ENCODE peak calls at places on chromosomes 3 and 15, in five cellular contexts. Y is tibial nerve, F is HCT116, M is neural progenitor cell, I is A549. A is an unnamed sample. For H3K4me1, the result is how much of the 10 kb centered on the place peaks cover.

GRCh38 chr3:101857279-101857678 is 8.0 kb downstream of the NFKBIZ start:
- DNase-seq in Y (no peak), F (no peak), M (no peak), I (no peak), A (no peak)

GRCh38 chr15:67072951-67073350 is 7.5 kb downstream of the SMAD3 start:
- DNase-seq in Y (no peak), F (no peak), M (no peak), I (no peak), A (no peak)

GRCh38 chr3:46864051-46864881 is 1.0 kb upstream of the MYL3 start:
- DNase-seq in Y (no peak), F (no peak), M (no peak), I (no peak), A (no peak)

GRCh38 chr3:14418259-14418658 is 15.9 kb downstream of the SLC6A6 start:
- DNase-seq in Y (no peak), F (no peak), M (no peak), I (no peak), A (no peak)

GRCh38 chr3:194592798-194593752 is 40.1 kb downstream of the TMEM44 start:
- DNase-seq in Y (no peak), F (peak), M (no peak), I (peak), A (peak)

GRCh38 chr3:13112521-13113345 is 39.5 kb upstream of the IQSEC1 start:
- DNase-seq in Y (no peak), F (no peak), M (no peak), I (no peak), A (no peak)

GRCh38 chr3:99645277-99646106 is 7.1 kb downstream of the COL8A1 start:
- DNase-seq in Y (no peak), F (peak), M (peak), I (peak), A (no peak)

GRCh38 chr3:126508539-126508938 is 9.0 kb downstream of the UROC1 start:
- DNase-seq in Y (no peak), F (peak), M (no peak), I (peak), A (no peak)

GRCh38 chr15:77575203-77575934 is 57.3 kb downstream of the LINGO1 start:
- DNase-seq in Y (no peak), F (no peak), M (no peak), I (no peak), A (no peak)

GRCh38 chr3:121834079-121834730 is 655 bp downstream of the IQCB1 start:
- DNase-seq in Y (no peak), F (no peak), M (peak), I (no peak), A (no peak)

GRCh38 chr3:120678331-120678845 is 3.7 kb downstream of the HGD start:
- DNase-seq in Y (no peak), F (no peak), M (peak), I (peak), A (no peak)

GRCh38 chr15:74403981-74404563 is 29.7 kb downstream of the SEMA7A start:
- DNase-seq in Y (no peak), F (no peak), M (no peak), I (no peak), A (no peak)

GRCh38 chr15:62209322-62209721 is 44.2 kb upstream of the C2CD4B start:
- DNase-seq in Y (no peak), F (no peak), M (no peak), I (no peak), A (no peak)

GRCh38 chr3:181493423-181493822 is 218.3 kb upstream of the SOX2 start:
- DNase-seq in Y (no peak), F (no peak), M (no peak), I (no peak), A (no peak)

GRCh38 chr3:31724681-31725080 is 192.0 kb downstream of the STT3B start:
- DNase-seq in Y (no peak), F (no peak), M (peak), I (peak), A (no peak)

GRCh38 chr15:48565560-48566482 is 79.7 kb downstream of the FBN1 start:
- DNase-seq in Y (no peak), F (no peak), M (no peak), I (peak), A (no peak)

GRCh38 chr15:48370460-48370859 is 39.2 kb downstream of the DUT start:
- DNase-seq in Y (no peak), F (no peak), M (no peak), I (no peak), A (no peak)

GRCh38 chr3:36124118-36124796 is 256.0 kb upstream of the STAC start:
- DNase-seq in Y (no peak), F (peak), M (peak), I (peak), A (no peak)

GRCh38 chr3:173513123-173513522 is 115.6 kb downstream of the NLGN1 start:
- DNase-seq in Y (no peak), F (no peak), M (no peak), I (no peak), A (no peak)

GRCh38 chr3:55484191-55484644 is 2.9 kb downstream of the WNT5A start:
- DNase-seq in Y (no peak), F (no peak), M (peak), I (no peak), A (no peak)

GRCh38 chr3:55486101-55486856 is 827 bp downstream of the WNT5A start:
- DNase-seq in Y (no peak), F (no peak), M (peak), I (no peak), A (no peak)

GRCh38 chr3:55486857-55487375 is at the start of gene WNT5A:
- DNase-seq in Y (no peak), F (no peak), M (peak), I (peak), A (no peak)

GRCh38 chr3:55484741-55485207 is 2.3 kb downstream of the WNT5A start:
- DNase-seq in Y (no peak), F (no peak), M (no peak), I (no peak), A (no peak)

GRCh38 chr3:55485208-55485791 is 1.8 kb downstream of the WNT5A start:
- DNase-seq in Y (no peak), F (no peak), M (peak), I (peak), A (no peak)
- TF ChIP-seq CTCF in Y (peak), F (no peak), M (peak), I (peak), A (peak)

DNA sequence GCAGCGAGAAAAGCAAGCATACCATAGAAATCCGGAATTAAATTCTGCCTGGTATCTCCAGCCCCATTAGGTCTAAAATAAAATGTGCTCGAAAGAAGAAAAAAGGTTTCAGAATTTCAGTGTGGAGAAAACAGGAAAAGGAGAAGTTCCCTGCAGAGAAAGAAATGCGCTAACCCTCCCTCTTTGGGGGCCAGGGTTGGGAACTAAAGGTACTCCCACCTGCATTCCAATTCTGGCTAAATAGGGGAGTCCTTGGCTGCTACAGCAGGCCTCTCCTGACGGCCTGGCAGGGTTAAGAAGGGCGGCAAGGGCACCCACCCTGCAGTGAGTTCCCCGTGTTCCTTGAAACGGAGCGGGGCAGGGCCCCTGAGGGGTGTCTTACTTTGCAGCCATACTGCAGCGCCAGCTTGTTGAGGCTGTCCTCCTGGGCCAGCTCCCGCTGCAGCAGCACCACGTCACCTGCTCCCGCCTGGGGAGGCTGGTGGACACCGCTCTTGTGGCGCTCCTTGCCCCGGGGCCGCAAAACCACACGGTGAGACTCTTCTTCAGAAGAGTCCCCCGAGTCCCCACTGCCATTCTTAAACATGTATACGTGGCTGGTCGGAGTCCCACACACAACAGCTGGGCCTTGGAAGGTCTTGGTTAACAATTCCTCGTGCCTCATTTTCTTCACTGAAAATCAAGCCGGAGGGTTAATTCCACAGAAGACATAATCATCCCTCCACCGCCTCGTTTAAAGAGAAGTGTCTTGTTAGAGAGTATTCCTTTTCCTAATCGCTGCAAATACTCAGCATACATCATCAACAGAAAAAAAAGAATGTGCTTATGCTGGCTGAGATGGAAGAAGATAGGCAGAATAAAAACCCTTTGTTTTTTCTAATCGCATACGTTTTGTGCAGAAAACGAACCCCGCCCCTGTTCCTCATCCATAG is 1.6 kb downstream of the LYSMD4 start:
- DNase-seq in Y (no peak), F (no peak), M (peak), I (no peak), A (no peak)
- H3K4me3 ChIP-seq in Y (peak), F (peak), M (peak), I (no peak), A (peak)

GRCh38 chr3:37996785-37997301 is 6.3 kb downstream of the VILL start:
- DNase-seq in Y (peak), F (peak), M (peak), I (peak), A (peak)
- H3K4me1 ChIP-seq in Y (under half), F (under half), M (under half), I (under half), A (under half)

GRCh38 chr3:9361691-9362388 is 1.0 kb upstream of the THUMPD3 start:
- DNase-seq in Y (no peak), F (no peak), M (no peak), I (no peak), A (no peak)

DNA sequence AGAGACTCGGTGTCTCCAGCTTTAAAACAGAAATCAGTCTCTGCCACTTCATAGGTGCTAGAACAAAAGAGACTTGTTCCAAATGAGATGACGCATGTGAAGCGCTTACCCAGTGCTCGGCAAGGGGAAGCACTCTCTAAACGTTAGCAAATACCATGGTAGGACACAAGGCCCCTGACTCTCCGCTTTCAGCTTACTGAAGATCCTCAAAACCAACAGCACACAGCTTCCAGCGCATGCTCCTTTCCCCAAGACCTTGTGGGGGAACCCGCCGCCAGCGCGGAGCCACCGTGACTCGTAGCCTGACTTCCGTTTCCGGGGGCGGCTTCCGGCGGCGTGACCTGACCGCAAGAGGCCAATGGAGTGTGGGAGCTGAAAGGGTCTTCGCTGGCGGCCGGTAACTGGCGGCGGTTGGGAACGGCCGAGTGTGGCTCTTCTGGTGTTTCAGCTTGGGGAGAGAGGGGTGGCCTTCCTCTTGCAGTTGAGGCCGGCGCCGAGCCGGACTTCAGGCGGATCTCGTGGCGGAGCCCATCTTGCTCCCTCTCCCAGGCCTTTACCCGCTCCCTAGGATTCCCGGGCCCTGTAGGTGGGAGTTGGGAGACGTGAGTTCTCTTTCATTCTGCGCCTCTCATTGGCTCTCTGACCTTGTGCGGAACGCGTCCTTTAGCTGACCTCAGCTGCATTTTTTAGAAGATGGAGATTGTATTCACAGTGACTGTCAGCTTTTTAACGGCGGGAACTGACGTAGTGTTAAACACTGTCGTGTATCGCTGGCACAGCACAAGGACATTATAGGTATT is at the start of gene THUMPD3:
- DNase-seq in Y (peak), F (peak), M (peak), I (peak), A (peak)
- TF ChIP-seq CTCF in Y (no peak), F (no peak), M (no peak), I (no peak), A (no peak)

GRCh38 chr3:38003371-38003816 is 12.8 kb downstream of the VILL start:
- DNase-seq in Y (peak), F (no peak), M (peak), I (peak), A (no peak)

GRCh38 chr3:38005076-38006020 is 14.8 kb downstream of the VILL start:
- DNase-seq in Y (peak), F (no peak), M (no peak), I (no peak), A (no peak)

GRCh38 chr3:38006031-38006430 is 15.4 kb downstream of the VILL start:
- DNase-seq in Y (no peak), F (no peak), M (no peak), I (no peak), A (no peak)

GRCh38 chr3:38003817-38004414 is 13.3 kb downstream of the VILL start:
- DNase-seq in Y (no peak), F (no peak), M (no peak), I (no peak), A (no peak)

DNA sequence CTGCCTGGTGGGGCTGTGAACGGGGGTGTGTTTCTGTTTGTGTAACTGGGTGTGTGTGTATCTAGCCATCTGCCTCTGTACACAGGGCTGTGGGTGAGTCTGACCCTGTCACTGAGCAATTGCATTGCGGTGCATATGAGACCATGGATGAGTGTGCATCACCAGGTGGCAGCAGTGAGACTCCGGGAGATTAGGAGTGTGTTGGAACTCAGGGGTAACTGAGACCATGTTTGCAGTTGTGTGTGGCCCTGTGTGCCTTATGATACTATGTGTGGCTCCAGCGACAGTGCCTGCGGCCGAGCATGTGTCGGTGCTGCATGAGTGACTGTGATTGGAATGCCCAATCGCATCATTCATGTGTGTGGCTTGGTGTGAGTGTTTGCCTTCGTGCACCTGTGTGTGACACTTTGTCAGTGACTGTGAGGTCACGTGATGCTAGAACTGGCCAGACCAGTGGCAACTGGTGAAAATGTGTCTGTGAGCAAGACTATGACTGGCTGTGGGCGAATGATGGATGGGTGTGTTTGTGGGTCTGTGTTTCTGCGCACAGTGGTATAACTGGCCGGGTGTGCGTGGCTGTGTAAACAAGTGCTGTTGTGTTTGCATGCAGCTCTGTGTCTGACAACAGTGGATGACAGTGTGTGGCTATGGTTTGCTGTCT is 14.0 kb downstream of the VILL start:
- DNase-seq in Y (peak), F (peak), M (peak), I (peak), A (peak)
- H3K4me3 ChIP-seq in Y (no peak), F (no peak), M (no peak), I (no peak), A (no peak)

DNA sequence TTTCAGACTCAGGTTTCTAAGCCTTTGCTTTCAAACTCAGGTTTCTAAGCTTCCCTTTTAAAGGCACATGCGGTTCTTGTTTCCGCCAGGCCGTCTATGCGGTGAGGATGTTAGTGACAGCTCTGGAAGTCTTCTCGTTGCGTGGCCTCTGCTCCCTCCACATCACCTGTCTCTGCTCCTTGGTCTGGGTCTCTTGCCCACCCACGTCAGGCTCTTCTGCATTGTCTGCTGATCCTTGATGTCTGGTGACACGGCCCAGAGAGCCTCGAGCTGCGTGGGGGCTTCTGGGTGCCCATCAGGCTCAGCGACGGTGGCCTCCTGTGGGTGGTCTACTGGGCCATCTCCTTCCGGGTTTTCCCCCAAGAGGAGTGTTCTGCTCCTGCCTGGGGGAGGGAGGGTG is 30.5 kb downstream of the KLF13 start:
- DNase-seq in Y (no peak), F (no peak), M (no peak), I (no peak), A (no peak)
- H3K4me1 ChIP-seq in Y (half or more), F (under half), M (under half), I (under half), A (under half)

DNA sequence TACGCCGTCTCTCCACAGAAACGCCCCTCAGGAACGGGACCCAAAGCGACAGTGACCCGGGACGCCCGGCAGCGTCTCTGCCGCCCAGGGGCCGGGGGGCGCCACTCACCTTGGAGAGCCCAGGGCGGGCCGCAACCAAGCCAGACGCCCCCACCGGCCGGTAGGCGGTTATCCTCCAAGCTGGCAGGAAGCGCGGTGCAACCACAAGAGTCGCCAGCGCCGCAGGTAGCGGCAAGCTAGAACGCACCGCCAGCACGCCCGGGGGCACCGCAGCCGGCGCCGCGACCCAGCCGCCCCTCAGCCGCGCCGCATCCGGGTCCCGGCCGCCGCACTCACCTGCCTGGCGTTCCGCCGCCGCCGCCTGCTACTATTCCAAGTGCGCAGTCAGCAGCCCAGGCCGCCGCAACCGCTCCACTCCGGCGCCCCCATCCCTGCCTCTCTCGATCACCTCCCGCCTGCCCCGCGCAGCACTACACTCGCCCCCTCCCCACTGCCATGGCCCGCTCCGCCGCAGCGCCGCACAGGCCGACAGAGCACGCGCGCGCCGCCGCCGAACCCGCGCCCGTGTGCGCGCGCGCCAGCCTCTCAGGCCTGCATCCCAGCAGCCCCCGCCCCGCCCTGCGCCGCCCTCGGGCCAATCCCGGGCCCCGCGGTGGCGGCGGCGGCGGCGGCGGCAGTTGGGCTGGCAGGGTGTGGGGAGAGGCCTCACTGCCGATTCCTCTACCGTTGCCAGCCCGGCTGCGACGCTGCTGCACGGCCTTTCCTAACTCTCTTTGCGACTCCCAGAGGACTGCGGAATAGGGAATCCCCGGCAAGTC is at the start of gene PIK3CB:
- DNase-seq in Y (peak), F (peak), M (peak), I (peak), A (peak)
- TF ChIP-seq CTCF in Y (peak), F (peak), M (peak), I (peak), A (no peak)

DNA sequence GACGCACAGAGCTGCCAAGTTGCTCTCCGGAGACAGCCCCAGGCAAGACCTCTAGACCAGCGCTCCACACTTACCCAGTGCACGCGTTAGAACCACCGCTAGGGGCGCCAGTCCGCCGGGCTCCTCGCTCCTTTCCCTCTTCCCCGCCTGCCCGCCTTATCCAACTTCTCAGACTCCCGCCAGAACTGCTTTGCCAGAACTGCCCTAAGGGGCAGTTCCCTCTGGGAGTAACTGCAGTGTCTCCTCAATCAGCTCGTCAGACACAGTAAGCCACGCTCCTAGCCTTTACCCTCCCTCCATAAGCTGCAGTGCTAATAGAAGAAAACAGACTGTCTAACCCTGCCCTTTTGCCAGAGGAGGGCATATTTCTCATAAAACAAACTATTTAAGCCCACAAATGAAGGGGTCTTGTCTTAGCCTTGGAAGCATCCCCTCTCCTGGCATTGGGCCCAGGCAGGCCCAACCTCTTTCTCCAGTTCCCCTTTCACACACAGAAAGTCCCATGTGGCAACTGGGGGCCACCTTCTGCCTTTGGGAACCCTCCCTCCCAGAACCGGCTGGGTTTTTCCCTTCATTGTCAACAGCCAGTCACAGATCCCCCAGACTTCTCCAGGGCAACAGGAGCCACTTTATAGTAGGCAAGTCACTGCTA is 3.7 kb downstream of the BMF start:
- DNase-seq in Y (peak), F (peak), M (peak), I (peak), A (peak)
- H3K4me3 ChIP-seq in Y (peak), F (no peak), M (no peak), I (no peak), A (no peak)